ENCODE peak calls at places on chromosomes 1 and 21, in nine cellular contexts. One of them, this sample, is unnamed.

GRCh38 chr1:218460367-218460766 is 115.2 kb downstream of the TGFB2 start:
- ATAC-seq in activated naive CD8-positive, alpha-beta T cell treated with anti-CD3 and anti-CD28 coated beads, Interleukin-2, amount 10 ng/mL, durations not matched to agents 7 days and 5 days: no peak
- ATAC-seq in CD4-positive, alpha-beta T cell: no peak
- ATAC-seq in effector memory CD8-positive, alpha-beta T cell: no peak
- ATAC-seq in HepG2: no peak
- ATAC-seq in activated T-cell treated with anti-CD3 and anti-CD28 coated beads, Interleukin-2, amount 50 U/mL, for 72 hours: no peak
- ATAC-seq in activated CD8-positive, alpha-beta memory T cell treated with anti-CD3 and anti-CD28 coated beads, Interleukin-2, amount 10 ng/mL, durations not matched to agents 7 days and 5 days: no peak
- ATAC-seq in left lung: peak
- ATAC-seq in right lobe of liver: peak
- ATAC-seq in this sample: no peak

GRCh38 chr1:237146247-237146646 is 104.3 kb downstream of the RYR2 start:
- ATAC-seq in activated naive CD8-positive, alpha-beta T cell treated with anti-CD3 and anti-CD28 coated beads, Interleukin-2, amount 10 ng/mL, durations not matched to agents 7 days and 5 days: no peak
- ATAC-seq in CD4-positive, alpha-beta T cell: no peak
- ATAC-seq in effector memory CD8-positive, alpha-beta T cell: no peak
- ATAC-seq in HepG2: no peak
- ATAC-seq in activated T-cell treated with anti-CD3 and anti-CD28 coated beads, Interleukin-2, amount 50 U/mL, for 72 hours: no peak
- ATAC-seq in activated CD8-positive, alpha-beta memory T cell treated with anti-CD3 and anti-CD28 coated beads, Interleukin-2, amount 10 ng/mL, durations not matched to agents 7 days and 5 days: no peak
- ATAC-seq in left lung: peak
- ATAC-seq in right lobe of liver: no peak
- ATAC-seq in this sample: no peak

GRCh38 chr1:9198538-9199361 is 35.8 kb upstream of the H6PD start:
- ATAC-seq in activated naive CD8-positive, alpha-beta T cell treated with anti-CD3 and anti-CD28 coated beads, Interleukin-2, amount 10 ng/mL, durations not matched to agents 7 days and 5 days: no peak
- ATAC-seq in CD4-positive, alpha-beta T cell: no peak
- ATAC-seq in effector memory CD8-positive, alpha-beta T cell: no peak
- ATAC-seq in HepG2: peak
- ATAC-seq in activated T-cell treated with anti-CD3 and anti-CD28 coated beads, Interleukin-2, amount 50 U/mL, for 72 hours: peak
- ATAC-seq in activated CD8-positive, alpha-beta memory T cell treated with anti-CD3 and anti-CD28 coated beads, Interleukin-2, amount 10 ng/mL, durations not matched to agents 7 days and 5 days: no peak
- ATAC-seq in left lung: no peak
- ATAC-seq in right lobe of liver: no peak
- ATAC-seq in this sample: no peak

GRCh38 chr1:59596956-59597355 is 217.8 kb upstream of the HOOK1 start:
- ATAC-seq in activated naive CD8-positive, alpha-beta T cell treated with anti-CD3 and anti-CD28 coated beads, Interleukin-2, amount 10 ng/mL, durations not matched to agents 7 days and 5 days: no peak
- ATAC-seq in CD4-positive, alpha-beta T cell: no peak
- ATAC-seq in effector memory CD8-positive, alpha-beta T cell: no peak
- ATAC-seq in HepG2: no peak
- ATAC-seq in activated T-cell treated with anti-CD3 and anti-CD28 coated beads, Interleukin-2, amount 50 U/mL, for 72 hours: no peak
- ATAC-seq in activated CD8-positive, alpha-beta memory T cell treated with anti-CD3 and anti-CD28 coated beads, Interleukin-2, amount 10 ng/mL, durations not matched to agents 7 days and 5 days: no peak
- ATAC-seq in left lung: no peak
- ATAC-seq in right lobe of liver: no peak
- ATAC-seq in this sample: no peak

GRCh38 chr1:90862782-90863181 is 145.7 kb upstream of the BARHL2 start:
- ATAC-seq in activated naive CD8-positive, alpha-beta T cell treated with anti-CD3 and anti-CD28 coated beads, Interleukin-2, amount 10 ng/mL, durations not matched to agents 7 days and 5 days: no peak
- ATAC-seq in CD4-positive, alpha-beta T cell: no peak
- ATAC-seq in effector memory CD8-positive, alpha-beta T cell: no peak
- ATAC-seq in HepG2: no peak
- ATAC-seq in activated T-cell treated with anti-CD3 and anti-CD28 coated beads, Interleukin-2, amount 50 U/mL, for 72 hours: no peak
- ATAC-seq in activated CD8-positive, alpha-beta memory T cell treated with anti-CD3 and anti-CD28 coated beads, Interleukin-2, amount 10 ng/mL, durations not matched to agents 7 days and 5 days: no peak
- ATAC-seq in left lung: no peak
- ATAC-seq in right lobe of liver: no peak
- ATAC-seq in this sample: no peak

GRCh38 chr1:6287431-6287886 is 26.6 kb upstream of the GPR153 start:
- ATAC-seq in activated naive CD8-positive, alpha-beta T cell treated with anti-CD3 and anti-CD28 coated beads, Interleukin-2, amount 10 ng/mL, durations not matched to agents 7 days and 5 days: no peak
- ATAC-seq in CD4-positive, alpha-beta T cell: no peak
- ATAC-seq in effector memory CD8-positive, alpha-beta T cell: no peak
- ATAC-seq in HepG2: no peak
- ATAC-seq in activated T-cell treated with anti-CD3 and anti-CD28 coated beads, Interleukin-2, amount 50 U/mL, for 72 hours: no peak
- ATAC-seq in activated CD8-positive, alpha-beta memory T cell treated with anti-CD3 and anti-CD28 coated beads, Interleukin-2, amount 10 ng/mL, durations not matched to agents 7 days and 5 days: no peak
- ATAC-seq in left lung: peak
- ATAC-seq in right lobe of liver: no peak
- ATAC-seq in this sample: no peak

GRCh38 chr21:27269646-27270045 is 302.8 kb upstream of the ADAMTS5 start:
- ATAC-seq in activated naive CD8-positive, alpha-beta T cell treated with anti-CD3 and anti-CD28 coated beads, Interleukin-2, amount 10 ng/mL, durations not matched to agents 7 days and 5 days: no peak
- ATAC-seq in CD4-positive, alpha-beta T cell: no peak
- ATAC-seq in effector memory CD8-positive, alpha-beta T cell: no peak
- ATAC-seq in HepG2: no peak
- ATAC-seq in activated T-cell treated with anti-CD3 and anti-CD28 coated beads, Interleukin-2, amount 50 U/mL, for 72 hours: no peak
- ATAC-seq in activated CD8-positive, alpha-beta memory T cell treated with anti-CD3 and anti-CD28 coated beads, Interleukin-2, amount 10 ng/mL, durations not matched to agents 7 days and 5 days: no peak
- ATAC-seq in left lung: peak
- ATAC-seq in right lobe of liver: no peak
- ATAC-seq in this sample: no peak

GRCh38 chr1:29490204-29490934 is 254.0 kb downstream of the PTPRU start:
- ATAC-seq in activated naive CD8-positive, alpha-beta T cell treated with anti-CD3 and anti-CD28 coated beads, Interleukin-2, amount 10 ng/mL, durations not matched to agents 7 days and 5 days: no peak
- ATAC-seq in CD4-positive, alpha-beta T cell: no peak
- ATAC-seq in effector memory CD8-positive, alpha-beta T cell: no peak
- ATAC-seq in HepG2: peak
- ATAC-seq in activated T-cell treated with anti-CD3 and anti-CD28 coated beads, Interleukin-2, amount 50 U/mL, for 72 hours: no peak
- ATAC-seq in activated CD8-positive, alpha-beta memory T cell treated with anti-CD3 and anti-CD28 coated beads, Interleukin-2, amount 10 ng/mL, durations not matched to agents 7 days and 5 days: no peak
- ATAC-seq in left lung: no peak
- ATAC-seq in right lobe of liver: no peak
- ATAC-seq in this sample: no peak

GRCh38 chr1:7327849-7328248 is 443.2 kb upstream of the VAMP3 start:
- ATAC-seq in activated naive CD8-positive, alpha-beta T cell treated with anti-CD3 and anti-CD28 coated beads, Interleukin-2, amount 10 ng/mL, durations not matched to agents 7 days and 5 days: no peak
- ATAC-seq in CD4-positive, alpha-beta T cell: no peak
- ATAC-seq in effector memory CD8-positive, alpha-beta T cell: no peak
- ATAC-seq in HepG2: no peak
- ATAC-seq in activated T-cell treated with anti-CD3 and anti-CD28 coated beads, Interleukin-2, amount 50 U/mL, for 72 hours: no peak
- ATAC-seq in activated CD8-positive, alpha-beta memory T cell treated with anti-CD3 and anti-CD28 coated beads, Interleukin-2, amount 10 ng/mL, durations not matched to agents 7 days and 5 days: no peak
- ATAC-seq in left lung: no peak
- ATAC-seq in right lobe of liver: no peak
- ATAC-seq in this sample: no peak